ENCODE peak calls at places on chromosomes 13 and 19, in ten cellular contexts. I is GM12865, O is cardiac muscle cell, D is A549, Q is GM23338, G is cardiac fibroblast, L is mammary epithelial cell, A is heart right ventricle, X is PC-9, V is NB4. C is an unnamed sample.

GRCh38 chr19:55642153-55643002 is 1.1 kb upstream of the ZNF581 start:
- DNase-seq in I (peak), O (peak), D (no peak), Q (no peak), G (peak), L (no peak), A (peak), X (no peak), V (no peak), C (no peak)

GRCh38 chr19:18373892-18374629 is 11.9 kb upstream of the GDF15 start:
- DNase-seq in I (peak), O (peak), D (peak), Q (peak), G (peak), L (peak), A (peak), X (peak), V (peak), C (peak)

GRCh38 chr13:66618702-66619101 is 611.4 kb downstream of the PCDH9 start:
- DNase-seq in I (no peak), O (peak), D (peak), Q (peak), G (peak), L (peak), A (no peak), X (no peak), V (peak), C (no peak)

GRCh38 chr19:10478476-10478875 is 24.7 kb downstream of the KEAP1 start:
- DNase-seq in I (no peak), O (no peak), D (no peak), Q (no peak), G (peak), L (no peak), A (no peak), X (no peak), V (no peak), C (no peak)

GRCh38 chr13:23709521-23709920 is 139.3 kb downstream of the TNFRSF19 start:
- DNase-seq in I (no peak), O (peak), D (no peak), Q (no peak), G (peak), L (no peak), A (no peak), X (no peak), V (no peak), C (no peak)

GRCh38 chr13:106581268-106581667 is 13.3 kb upstream of the ARGLU1 start:
- DNase-seq in I (no peak), O (no peak), D (no peak), Q (no peak), G (no peak), L (no peak), A (no peak), X (no peak), V (no peak), C (no peak)

GRCh38 chr19:54017266-54017665 is 25.8 kb downstream of the CACNG6 start:
- DNase-seq in I (no peak), O (no peak), D (peak), Q (peak), G (peak), L (peak), A (no peak), X (peak), V (no peak), C (no peak)

GRCh38 chr13:105863300-105863699 is 672.2 kb downstream of the EFNB2 start:
- DNase-seq in I (no peak), O (no peak), D (no peak), Q (no peak), G (no peak), L (no peak), A (no peak), X (no peak), V (no peak), C (no peak)

GRCh38 chr19:54307389-54307788 is 5.6 kb downstream of the LILRA5 start:
- DNase-seq in I (no peak), O (no peak), D (no peak), Q (no peak), G (no peak), L (no peak), A (no peak), X (no peak), V (no peak), C (no peak)

GRCh38 chr13:49400755-49401659 is 42.9 kb downstream of the CAB39L start:
- DNase-seq in I (peak), O (peak), D (no peak), Q (peak), G (peak), L (peak), A (no peak), X (peak), V (peak), C (peak)

GRCh38 chr13:73880365-73880764 is 253.8 kb downstream of the KLF12 start:
- DNase-seq in I (no peak), O (no peak), D (no peak), Q (no peak), G (no peak), L (no peak), A (no peak), X (no peak), V (no peak), C (no peak)

DNA sequence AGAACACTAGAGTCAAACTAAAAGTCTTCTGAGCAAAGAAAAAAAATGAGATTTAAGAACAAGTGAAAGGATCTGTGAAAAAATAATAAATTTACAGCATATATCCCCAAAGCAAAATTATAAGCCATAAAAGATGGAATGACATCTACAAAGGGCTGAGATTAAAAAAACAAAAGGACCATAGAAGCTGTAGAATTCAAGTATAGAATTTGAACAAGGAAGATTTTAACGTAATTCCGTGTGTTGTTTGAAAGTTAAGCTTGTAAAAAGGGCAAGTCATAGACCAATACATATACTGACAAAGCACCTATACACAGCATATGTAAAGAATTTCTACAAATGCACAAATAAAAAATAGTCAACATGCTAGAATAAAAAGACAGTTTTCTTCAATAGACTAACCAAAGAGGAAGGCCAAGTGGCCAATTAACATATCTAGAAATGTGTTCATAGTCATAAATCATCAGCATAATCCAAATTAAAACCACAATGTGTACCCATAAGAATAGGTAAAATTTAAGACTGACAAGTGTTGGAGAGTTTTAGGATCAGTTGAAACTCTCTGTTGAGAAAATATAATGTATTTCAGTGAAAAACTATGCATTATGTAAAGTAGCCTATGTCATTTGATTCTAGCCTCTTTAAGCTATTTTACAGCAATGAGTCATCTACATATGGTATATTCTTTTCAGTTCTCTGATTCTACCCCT is 674.9 kb downstream of the OLFM4 start:
- DNase-seq in I (no peak), O (no peak), D (no peak), Q (no peak), G (no peak), L (no peak), A (no peak), X (no peak), V (no peak), C (no peak)
- H3K4me3 ChIP-seq in I (no peak), O (no peak), D (no peak), Q (no peak), G (no peak), L (no peak), A (no peak), X (no peak), V (no peak), C (no peak)

GRCh38 chr13:44050450-44051063 is 170.9 kb downstream of the LACC1 start:
- DNase-seq in I (peak), O (peak), D (no peak), Q (peak), G (peak), L (peak), A (no peak), X (no peak), V (peak), C (no peak)

GRCh38 chr13:44054525-44054924 is 174.8 kb downstream of the LACC1 start:
- DNase-seq in I (no peak), O (no peak), D (no peak), Q (no peak), G (no peak), L (no peak), A (no peak), X (no peak), V (no peak), C (no peak)

GRCh38 chr13:44051405-44051804 is 171.7 kb downstream of the LACC1 start:
- DNase-seq in I (no peak), O (no peak), D (no peak), Q (no peak), G (no peak), L (no peak), A (no peak), X (no peak), V (no peak), C (no peak)

GRCh38 chr13:44051923-44052322 is 172.2 kb downstream of the LACC1 start:
- DNase-seq in I (no peak), O (no peak), D (peak), Q (no peak), G (peak), L (no peak), A (no peak), X (no peak), V (no peak), C (no peak)

DNA sequence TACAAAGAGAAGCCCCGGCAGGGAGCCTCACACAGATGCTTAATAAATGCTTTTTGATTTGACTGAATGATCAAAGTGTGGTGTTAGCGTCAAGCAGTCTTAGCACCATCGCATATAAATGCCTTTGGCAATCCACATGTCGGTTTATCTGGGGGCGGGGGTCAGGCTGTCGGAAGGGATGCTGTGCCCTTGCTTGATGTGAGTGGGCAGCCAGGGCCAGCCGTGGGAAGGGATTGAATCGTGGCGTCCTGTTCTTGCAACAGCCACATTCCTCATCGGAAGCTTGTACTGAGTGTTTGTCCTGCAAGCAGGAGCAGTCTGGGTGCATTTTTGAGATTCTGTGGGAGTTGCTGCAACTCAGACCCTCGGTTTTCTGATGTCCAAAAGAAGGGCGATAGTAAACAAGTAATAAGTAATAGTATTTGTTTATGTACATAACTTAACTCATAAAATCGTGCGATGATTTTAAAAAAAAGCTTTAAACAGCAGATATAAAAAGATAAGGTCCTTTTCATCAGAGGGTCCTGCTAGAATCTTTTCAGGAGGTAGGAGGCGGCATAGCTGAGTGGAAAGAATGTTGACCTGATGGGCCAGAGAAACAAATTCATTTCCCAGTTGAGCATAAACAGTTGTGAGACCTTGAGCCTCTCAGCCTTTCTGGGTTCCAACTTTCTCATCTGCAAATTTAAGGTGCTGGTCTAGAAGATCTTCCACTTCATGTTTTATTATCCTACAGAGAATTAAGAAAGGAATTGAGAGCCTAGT is 173.3 kb downstream of the LACC1 start:
- DNase-seq in I (no peak), O (peak), D (no peak), Q (peak), G (peak), L (no peak), A (no peak), X (no peak), V (no peak), C (no peak)
- TF ChIP-seq CTCF in I (no peak), O (no peak), D (no peak), Q (no peak), G (no peak), L (no peak), A (peak), X (no peak), V (no peak), C (no peak)

GRCh38 chr19:21812448-21812847 is 23.5 kb downstream of the ZNF43 start:
- DNase-seq in I (no peak), O (no peak), D (no peak), Q (no peak), G (no peak), L (no peak), A (no peak), X (no peak), V (no peak), C (no peak)
- H3K4me3 ChIP-seq in I (no peak), O (no peak), D (no peak), Q (no peak), G (no peak), L (no peak), A (no peak), X (no peak), V (no peak), C (no peak)

DNA sequence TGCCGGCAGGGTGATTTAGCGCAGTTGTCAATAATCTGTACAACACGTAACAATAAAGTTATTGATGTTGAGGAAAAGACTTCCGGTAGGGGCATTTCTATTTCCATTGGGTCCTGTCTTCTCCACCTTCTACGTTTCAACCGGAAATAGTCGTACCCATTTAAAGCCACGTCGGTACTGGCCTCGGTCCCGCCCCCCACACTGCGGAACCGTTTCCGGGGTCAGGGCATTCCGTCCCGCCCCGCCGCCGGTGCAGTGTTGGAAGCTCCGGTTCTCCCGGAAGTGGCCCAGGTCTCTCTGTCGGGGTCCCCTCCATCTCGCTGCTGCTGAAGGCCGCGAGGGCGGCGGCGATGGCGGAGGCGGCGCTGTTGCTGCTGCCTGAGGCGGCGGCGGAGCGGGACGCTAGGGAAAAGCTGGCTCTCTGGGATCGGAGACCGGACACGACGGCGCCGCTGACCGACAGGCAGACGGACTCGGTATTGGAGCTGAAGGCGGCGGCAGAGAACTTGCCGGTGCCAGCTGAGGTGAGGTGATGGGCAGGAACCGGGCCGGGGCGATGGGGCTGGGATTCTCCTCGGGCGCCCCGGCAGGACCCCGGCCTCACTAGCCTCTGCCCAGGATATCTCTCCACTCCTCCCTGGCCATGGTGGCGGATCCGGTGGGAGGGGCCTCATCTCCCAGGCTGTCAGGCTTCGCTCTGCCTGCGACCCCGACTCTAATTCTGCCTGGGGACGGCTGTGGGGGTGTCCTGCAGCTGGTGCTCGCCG is at the start of gene COG3:
- DNase-seq in I (peak), O (peak), D (peak), Q (peak), G (peak), L (peak), A (peak), X (peak), V (peak), C (peak)
- TF ChIP-seq CTCF in I (peak), O (peak), D (no peak), Q (peak), G (no peak), L (peak), A (no peak), X (no peak), V (peak), C (peak)

GRCh38 chr19:13027557-13027956 is 32.3 kb downstream of the NFIX start:
- DNase-seq in I (no peak), O (no peak), D (no peak), Q (no peak), G (no peak), L (no peak), A (no peak), X (no peak), V (no peak), C (no peak)
- H3K4me3 ChIP-seq in I (no peak), O (no peak), D (no peak), Q (no peak), G (peak), L (peak), A (no peak), X (no peak), V (no peak), C (no peak)

GRCh38 chr19:12647047-12647446 is 19.5 kb downstream of the MAN2B1 start:
- DNase-seq in I (no peak), O (no peak), D (no peak), Q (no peak), G (no peak), L (no peak), A (no peak), X (no peak), V (no peak), C (no peak)

GRCh38 chr19:12649941-12650340 is 16.6 kb downstream of the MAN2B1 start:
- DNase-seq in I (no peak), O (no peak), D (no peak), Q (no peak), G (no peak), L (no peak), A (no peak), X (no peak), V (no peak), C (no peak)

GRCh38 chr19:12646551-12646950 is 20.0 kb downstream of the MAN2B1 start:
- DNase-seq in I (no peak), O (no peak), D (no peak), Q (no peak), G (no peak), L (no peak), A (no peak), X (peak), V (peak), C (no peak)

GRCh38 chr19:12647490-12648071 is 19.0 kb downstream of the MAN2B1 start:
- DNase-seq in I (peak), O (no peak), D (no peak), Q (peak), G (peak), L (no peak), A (peak), X (peak), V (peak), C (no peak)

DNA sequence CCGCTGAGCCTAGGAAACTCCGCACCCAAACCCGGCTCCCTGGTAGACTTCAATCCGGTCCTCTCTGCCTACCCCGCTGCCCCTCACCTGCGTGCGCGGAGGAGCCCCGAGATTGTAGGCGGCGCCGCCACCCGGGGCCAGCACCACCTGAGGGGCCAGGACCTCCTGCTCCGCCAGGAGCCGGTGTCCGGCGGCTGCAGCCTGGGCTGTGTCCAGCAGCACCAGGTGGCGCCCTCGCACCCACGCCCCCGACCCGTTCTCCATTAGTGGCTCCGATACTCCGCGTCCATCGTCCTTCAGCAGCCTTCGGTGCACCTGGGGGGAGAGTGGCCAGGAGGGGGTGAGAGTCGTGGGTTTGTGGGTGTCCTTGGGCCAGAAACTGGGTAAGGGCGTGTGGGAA is 18.5 kb downstream of the MAN2B1 start:
- DNase-seq in I (no peak), O (no peak), D (no peak), Q (peak), G (no peak), L (no peak), A (no peak), X (no peak), V (no peak), C (no peak)
- TF ChIP-seq CTCF in I (no peak), O (peak), D (no peak), Q (peak), G (peak), L (no peak), A (peak), X (no peak), V (no peak), C (no peak)

GRCh38 chr19:40365613-40366401 is 17.3 kb downstream of the PLD3 start:
- DNase-seq in I (peak), O (peak), D (peak), Q (peak), G (peak), L (no peak), A (peak), X (no peak), V (peak), C (no peak)
- H3K4me3 ChIP-seq in I (peak), O (peak), D (peak), Q (peak), G (peak), L (peak), A (no peak), X (peak), V (no peak), C (peak)

GRCh38 chr19:35510626-35510964 is 2.9 kb downstream of the DMKN start:
- DNase-seq in I (no peak), O (no peak), D (no peak), Q (no peak), G (no peak), L (no peak), A (no peak), X (no peak), V (no peak), C (no peak)
- TF ChIP-seq CTCF in I (no peak), O (no peak), D (peak), Q (no peak), G (no peak), L (no peak), A (no peak), X (peak), V (no peak), C (no peak)

DNA sequence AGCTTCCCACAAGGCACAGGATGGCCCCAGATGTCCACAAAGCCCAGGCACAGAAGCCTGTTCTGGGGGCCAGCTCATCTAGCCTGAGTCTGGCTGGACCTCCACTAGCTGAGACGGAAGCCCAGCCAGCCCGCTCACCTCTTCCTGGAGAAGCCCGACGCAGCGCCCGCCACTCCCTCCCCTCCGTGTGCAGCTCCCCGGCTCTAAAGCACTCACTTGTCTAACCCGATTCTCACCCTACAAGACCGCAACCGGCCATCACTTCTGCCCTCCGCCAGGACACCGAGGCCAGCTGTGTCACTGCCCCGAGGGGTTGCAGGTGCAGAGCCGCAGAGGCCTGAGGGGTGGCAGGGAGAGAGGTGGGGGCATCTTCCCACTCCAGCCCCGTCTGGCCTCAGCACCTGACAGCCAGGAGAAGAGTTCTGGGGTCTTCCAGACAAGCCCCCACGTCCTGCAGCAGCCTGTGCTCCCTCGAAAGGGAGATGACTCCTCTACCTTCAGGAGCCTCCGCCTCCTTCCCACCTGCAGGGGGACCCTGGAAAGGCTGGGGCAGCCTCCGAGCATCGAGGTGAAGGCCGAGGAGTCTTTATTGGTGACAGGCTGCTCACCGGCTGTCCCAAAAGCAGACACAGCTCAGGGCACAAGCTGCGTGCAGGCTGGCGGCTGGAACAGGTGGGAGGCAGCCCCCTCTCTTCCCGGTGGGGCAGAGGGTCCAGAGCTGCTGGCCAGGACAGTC is 5.9 kb upstream of the DIRAS1 start:
- DNase-seq in I (no peak), O (peak), D (no peak), Q (peak), G (no peak), L (no peak), A (no peak), X (peak), V (no peak), C (no peak)
- H3K4me3 ChIP-seq in I (no peak), O (no peak), D (no peak), Q (peak), G (no peak), L (no peak), A (no peak), X (peak), V (no peak), C (no peak)